ENCODE peak calls at places on chromosome 21, in six cellular contexts. One of them, this sample, is unnamed.

GRCh38 chr21:33657124-33657842 is 15.0 kb downstream of the ITSN1 start:
- DNase-seq in AG09309: no peak
- DNase-seq in AG09319: no peak
- DNase-seq in mesothelial cell of epicardium: no peak
- DNase-seq in A549: no peak
- DNase-seq in HL-60: no peak
- DNase-seq in this sample: no peak

GRCh38 chr21:43574741-43575465 is 84.4 kb downstream of the HSF2BP start:
- DNase-seq in HL-60: peak
- DNase-seq in AG09309: no peak
- DNase-seq in A549: no peak
- DNase-seq in mesothelial cell of epicardium: no peak
- DNase-seq in AG09319: no peak
- DNase-seq in this sample: no peak

GRCh38 chr21:14306143-14306907 is 76.6 kb downstream of the HSPA13 start:
- DNase-seq in mesothelial cell of epicardium: no peak
- DNase-seq in AG09319: no peak
- DNase-seq in HL-60: no peak
- DNase-seq in AG09309: no peak
- DNase-seq in A549: no peak
- DNase-seq in this sample: no peak

GRCh38 chr21:35256468-35256988 is 207.4 kb upstream of the RUNX1 start:
- DNase-seq in AG09319: peak
- DNase-seq in AG09309: peak
- DNase-seq in HL-60: no peak
- DNase-seq in A549: peak
- DNase-seq in mesothelial cell of epicardium: peak
- DNase-seq in this sample: peak

GRCh38 chr21:43997766-43998742 is 14.1 kb upstream of the TRAPPC10 start:
- DNase-seq in AG09309: no peak
- DNase-seq in A549: no peak
- DNase-seq in AG09319: no peak
- DNase-seq in HL-60: no peak
- DNase-seq in mesothelial cell of epicardium: no peak
- DNase-seq in this sample: no peak

GRCh38 chr21:44354001-44354405 is 582 bp downstream of the TRPM2 start:
- DNase-seq in A549: no peak
- DNase-seq in AG09309: no peak
- DNase-seq in AG09319: no peak
- DNase-seq in HL-60: peak
- DNase-seq in mesothelial cell of epicardium: no peak
- DNase-seq in this sample: no peak

GRCh38 chr21:15274701-15275255 is 210.0 kb upstream of the NRIP1 start:
- DNase-seq in AG09319: no peak
- DNase-seq in AG09309: no peak
- DNase-seq in HL-60: no peak
- DNase-seq in mesothelial cell of epicardium: no peak
- DNase-seq in A549: no peak
- DNase-seq in this sample: no peak

GRCh38 chr21:38982096-38982495 is 176.4 kb downstream of the ETS2 start:
- DNase-seq in A549: no peak
- DNase-seq in AG09319: no peak
- DNase-seq in AG09309: no peak
- DNase-seq in mesothelial cell of epicardium: no peak
- DNase-seq in HL-60: no peak
- DNase-seq in this sample: no peak

GRCh38 chr21:45768011-45768740 is 124.7 kb downstream of the PCBP3 start:
- DNase-seq in mesothelial cell of epicardium: peak
- DNase-seq in A549: no peak
- DNase-seq in AG09319: no peak
- DNase-seq in AG09309: peak
- DNase-seq in HL-60: no peak
- DNase-seq in this sample: no peak
- TF ChIP-seq CTCF in mesothelial cell of epicardium: no peak
- TF ChIP-seq CTCF in A549: no peak
- TF ChIP-seq CTCF in AG09319: no peak
- TF ChIP-seq CTCF in AG09309: no peak
- TF ChIP-seq CTCF in HL-60: no peak
- TF ChIP-seq CTCF in this sample: no peak

DNA sequence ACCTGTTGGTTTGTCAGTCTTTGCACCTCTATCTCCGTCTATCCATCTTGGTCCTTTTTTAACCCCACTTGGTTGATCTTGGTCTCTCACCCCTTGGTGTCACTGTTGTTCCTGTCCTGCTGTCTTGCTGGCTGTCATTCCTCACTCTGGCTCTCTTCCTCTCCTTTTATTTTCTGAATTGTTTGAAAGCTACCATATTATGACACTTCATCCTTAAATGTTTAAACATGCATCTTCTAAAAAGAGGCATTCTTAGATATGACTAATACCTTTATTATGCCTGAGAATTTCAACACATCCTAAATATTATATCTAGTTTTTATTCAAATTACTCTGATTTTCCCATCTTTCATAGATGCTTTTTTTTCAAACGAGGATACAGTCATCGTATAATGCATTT is 37.0 kb downstream of the BACH1 start:
- DNase-seq in AG09319: no peak
- DNase-seq in AG09309: no peak
- DNase-seq in HL-60: no peak
- DNase-seq in A549: no peak
- DNase-seq in mesothelial cell of epicardium: no peak
- DNase-seq in this sample: no peak
- TF ChIP-seq CTCF in AG09319: no peak
- TF ChIP-seq CTCF in AG09309: no peak
- TF ChIP-seq CTCF in HL-60: no peak
- TF ChIP-seq CTCF in A549: no peak
- TF ChIP-seq CTCF in mesothelial cell of epicardium: no peak
- TF ChIP-seq CTCF in this sample: no peak

GRCh38 chr21:31659286-31660133 is at the start of gene SOD1:
- DNase-seq in HL-60: peak
- DNase-seq in AG09319: peak
- DNase-seq in AG09309: peak
- DNase-seq in A549: peak
- DNase-seq in mesothelial cell of epicardium: peak
- DNase-seq in this sample: peak
- TF ChIP-seq CTCF in HL-60: no peak
- TF ChIP-seq CTCF in AG09319: no peak
- TF ChIP-seq CTCF in AG09309: no peak
- TF ChIP-seq CTCF in A549: no peak
- TF ChIP-seq CTCF in mesothelial cell of epicardium: no peak
- TF ChIP-seq CTCF in this sample: no peak

DNA sequence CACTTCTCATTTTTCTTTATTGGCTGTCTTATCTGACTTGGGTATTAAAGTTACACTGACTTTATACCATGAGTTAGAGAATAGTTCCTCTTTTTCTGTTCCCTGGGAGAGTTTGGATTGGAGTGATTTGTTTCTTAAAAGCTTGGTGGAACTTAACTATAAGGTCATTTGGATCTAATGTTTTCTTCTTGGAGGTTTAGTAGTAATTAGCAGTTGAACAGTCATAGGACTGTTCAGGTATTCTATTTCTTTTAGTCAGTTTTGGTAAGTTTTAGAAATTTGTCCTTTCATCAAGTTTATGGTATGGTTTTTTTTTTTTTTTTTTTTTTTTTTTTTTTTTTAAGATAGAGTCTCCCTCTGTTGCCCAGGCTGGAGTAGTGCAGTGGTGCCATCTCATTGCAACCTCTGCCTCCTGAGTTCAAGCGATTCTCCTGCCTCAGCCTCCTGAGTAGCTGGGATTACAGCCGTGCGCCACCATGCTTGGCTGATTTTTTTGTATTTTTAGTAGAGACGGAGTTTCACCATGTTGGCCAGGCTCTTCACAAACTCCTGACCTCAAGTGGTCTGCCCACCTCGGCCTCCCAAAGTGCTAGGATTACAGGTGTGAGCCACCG is 6.3 kb downstream of the TTC3 start:
- DNase-seq in mesothelial cell of epicardium: no peak
- DNase-seq in AG09309: no peak
- DNase-seq in A549: no peak
- DNase-seq in AG09319: no peak
- DNase-seq in HL-60: no peak
- DNase-seq in this sample: no peak
- TF ChIP-seq CTCF in mesothelial cell of epicardium: no peak
- TF ChIP-seq CTCF in AG09309: peak
- TF ChIP-seq CTCF in A549: no peak
- TF ChIP-seq CTCF in AG09319: peak
- TF ChIP-seq CTCF in HL-60: no peak
- TF ChIP-seq CTCF in this sample: no peak